ENCODE peak calls at places on chromosomes 13 and 19, in nine cellular contexts. One of them, this sample, is unnamed.

GRCh38 chr13:24161980-24162517 is 1.5 kb downstream of the SPATA13 start:
- DNase-seq in cardiac fibroblast: no peak
- DNase-seq in foreskin fibroblast: no peak
- DNase-seq in left ventricle myocardium inferior: no peak
- DNase-seq in uterus: no peak
- DNase-seq in fibroblast of pulmonary artery: no peak
- DNase-seq in fibroblast of the aortic adventitia: no peak
- DNase-seq in left lung: no peak
- DNase-seq in heart left ventricle: no peak
- DNase-seq in this sample: no peak

GRCh38 chr13:77113496-77113895 is 86.5 kb upstream of the FBXL3 start:
- DNase-seq in cardiac fibroblast: no peak
- DNase-seq in foreskin fibroblast: no peak
- DNase-seq in left ventricle myocardium inferior: no peak
- DNase-seq in uterus: no peak
- DNase-seq in fibroblast of pulmonary artery: peak; percentile 4
- DNase-seq in fibroblast of the aortic adventitia: no peak
- DNase-seq in left lung: no peak
- DNase-seq in heart left ventricle: no peak
- DNase-seq in this sample: no peak

GRCh38 chr13:100519626-100520025 is 69.0 kb downstream of the GGACT start:
- DNase-seq in cardiac fibroblast: no peak
- DNase-seq in foreskin fibroblast: no peak
- DNase-seq in left ventricle myocardium inferior: no peak
- DNase-seq in uterus: no peak
- DNase-seq in fibroblast of pulmonary artery: no peak
- DNase-seq in fibroblast of the aortic adventitia: no peak
- DNase-seq in left lung: no peak
- DNase-seq in heart left ventricle: no peak
- DNase-seq in this sample: no peak

GRCh38 chr19:30608471-30608870 is 236.3 kb downstream of the ZNF536 start:
- DNase-seq in cardiac fibroblast: no peak
- DNase-seq in foreskin fibroblast: no peak
- DNase-seq in left ventricle myocardium inferior: no peak
- DNase-seq in uterus: no peak
- DNase-seq in fibroblast of pulmonary artery: no peak
- DNase-seq in fibroblast of the aortic adventitia: no peak
- DNase-seq in left lung: no peak
- DNase-seq in heart left ventricle: no peak
- DNase-seq in this sample: no peak

GRCh38 chr13:57631607-57632275 is at the start of gene PCDH17:
- DNase-seq in cardiac fibroblast: peak; percentile 35
- DNase-seq in foreskin fibroblast: no peak
- DNase-seq in left ventricle myocardium inferior: peak; percentile 23
- DNase-seq in uterus: no peak
- DNase-seq in fibroblast of pulmonary artery: peak; percentile 42
- DNase-seq in fibroblast of the aortic adventitia: peak; percentile 38
- DNase-seq in left lung: peak; percentile 72
- DNase-seq in heart left ventricle: peak; percentile 56
- DNase-seq in this sample: no peak

GRCh38 chr13:45051315-45051714 is 62.0 kb downstream of the GPALPP1 start:
- DNase-seq in cardiac fibroblast: no peak
- DNase-seq in foreskin fibroblast: no peak
- DNase-seq in left ventricle myocardium inferior: no peak
- DNase-seq in uterus: no peak
- DNase-seq in fibroblast of pulmonary artery: no peak
- DNase-seq in fibroblast of the aortic adventitia: no peak
- DNase-seq in left lung: no peak
- DNase-seq in heart left ventricle: no peak
- DNase-seq in this sample: no peak

GRCh38 chr19:21697171-21697570 is 70.2 kb downstream of the ZNF100 start:
- DNase-seq in cardiac fibroblast: no peak
- DNase-seq in foreskin fibroblast: no peak
- DNase-seq in left ventricle myocardium inferior: no peak
- DNase-seq in uterus: no peak
- DNase-seq in fibroblast of pulmonary artery: no peak
- DNase-seq in fibroblast of the aortic adventitia: no peak
- DNase-seq in left lung: no peak
- DNase-seq in heart left ventricle: no peak
- DNase-seq in this sample: no peak

GRCh38 chr13:91158015-91158390 is 189.5 kb upstream of the MIR17HG start:
- DNase-seq in cardiac fibroblast: no peak
- DNase-seq in foreskin fibroblast: no peak
- DNase-seq in left ventricle myocardium inferior: no peak
- DNase-seq in uterus: no peak
- DNase-seq in fibroblast of pulmonary artery: peak; percentile 8
- DNase-seq in fibroblast of the aortic adventitia: no peak
- DNase-seq in left lung: no peak
- DNase-seq in heart left ventricle: no peak
- DNase-seq in this sample: no peak

DNA sequence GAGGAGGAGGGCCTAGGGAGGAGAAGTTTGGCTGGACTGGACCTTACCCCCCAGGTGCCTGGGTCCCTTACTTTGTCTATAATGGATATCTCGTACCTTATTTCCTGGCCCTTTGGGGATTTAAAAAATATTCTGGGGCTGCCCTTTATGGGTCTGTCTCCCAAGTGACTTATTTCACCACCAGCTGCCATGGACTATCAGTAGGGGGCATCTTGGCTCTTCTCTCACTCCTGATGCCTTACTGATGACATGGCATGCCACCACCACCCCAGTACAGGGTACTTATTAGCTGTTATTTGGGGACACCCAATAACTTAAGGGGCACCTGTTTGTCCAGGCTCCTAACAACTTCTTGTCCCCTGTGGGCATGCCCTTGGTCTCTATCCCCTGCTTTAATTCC is 38.0 kb downstream of the NFIX start:
- DNase-seq in cardiac fibroblast: no peak
- DNase-seq in foreskin fibroblast: no peak
- DNase-seq in left ventricle myocardium inferior: no peak
- DNase-seq in uterus: no peak
- DNase-seq in fibroblast of pulmonary artery: no peak
- DNase-seq in fibroblast of the aortic adventitia: no peak
- DNase-seq in left lung: no peak
- DNase-seq in heart left ventricle: no peak
- DNase-seq in this sample: no peak
- TF ChIP-seq CTCF in cardiac fibroblast: no peak
- TF ChIP-seq CTCF in foreskin fibroblast: peak; percentile 21
- TF ChIP-seq CTCF in left ventricle myocardium inferior: peak; percentile 21
- TF ChIP-seq CTCF in uterus: no peak
- TF ChIP-seq CTCF in fibroblast of pulmonary artery: peak; percentile 19
- TF ChIP-seq CTCF in fibroblast of the aortic adventitia: peak; percentile 36
- TF ChIP-seq CTCF in left lung: no peak
- TF ChIP-seq CTCF in heart left ventricle: peak; percentile 30
- TF ChIP-seq CTCF in this sample: no peak

GRCh38 chr19:49344516-49345423 is 9.6 kb downstream of the CD37 start:
- DNase-seq in cardiac fibroblast: no peak
- DNase-seq in foreskin fibroblast: no peak
- DNase-seq in left ventricle myocardium inferior: no peak
- DNase-seq in uterus: no peak
- DNase-seq in fibroblast of pulmonary artery: no peak
- DNase-seq in fibroblast of the aortic adventitia: no peak
- DNase-seq in left lung: peak; percentile 24
- DNase-seq in heart left ventricle: no peak
- DNase-seq in this sample: peak; percentile 35

GRCh38 chr19:49348305-49349188 is 13.3 kb downstream of the CD37 start:
- DNase-seq in cardiac fibroblast: no peak
- DNase-seq in foreskin fibroblast: no peak
- DNase-seq in left ventricle myocardium inferior: no peak
- DNase-seq in uterus: no peak
- DNase-seq in fibroblast of pulmonary artery: no peak
- DNase-seq in fibroblast of the aortic adventitia: no peak
- DNase-seq in left lung: no peak
- DNase-seq in heart left ventricle: no peak
- DNase-seq in this sample: no peak

GRCh38 chr19:49349567-49349966 is 12.6 kb downstream of the TEAD2 start:
- DNase-seq in cardiac fibroblast: no peak
- DNase-seq in foreskin fibroblast: no peak
- DNase-seq in left ventricle myocardium inferior: no peak
- DNase-seq in uterus: no peak
- DNase-seq in fibroblast of pulmonary artery: no peak
- DNase-seq in fibroblast of the aortic adventitia: no peak
- DNase-seq in left lung: no peak
- DNase-seq in heart left ventricle: no peak
- DNase-seq in this sample: no peak

GRCh38 chr19:49347191-49347590 is 12.0 kb downstream of the CD37 start:
- DNase-seq in cardiac fibroblast: no peak
- DNase-seq in foreskin fibroblast: no peak
- DNase-seq in left ventricle myocardium inferior: no peak
- DNase-seq in uterus: no peak
- DNase-seq in fibroblast of pulmonary artery: no peak
- DNase-seq in fibroblast of the aortic adventitia: no peak
- DNase-seq in left lung: no peak
- DNase-seq in heart left ventricle: no peak
- DNase-seq in this sample: no peak

DNA sequence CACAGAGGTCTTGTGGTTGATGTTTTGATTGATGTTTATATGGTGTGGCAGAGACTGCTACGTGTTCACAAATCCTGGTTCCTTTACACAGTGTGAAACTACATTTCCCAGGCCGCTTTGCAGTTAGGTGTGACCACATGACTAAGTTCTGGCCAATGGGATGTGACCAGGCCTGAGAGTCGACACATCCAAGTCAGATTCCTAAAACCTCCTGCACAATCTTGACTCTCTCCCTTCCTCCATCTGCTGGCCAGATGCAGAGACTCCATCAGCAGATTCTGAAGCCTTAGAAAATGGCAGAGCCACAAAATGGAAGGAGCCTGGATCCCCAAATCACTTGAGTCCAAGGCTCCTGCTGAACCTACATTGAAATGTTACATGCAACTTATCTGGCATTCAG is 12.6 kb downstream of the CD37 start:
- DNase-seq in cardiac fibroblast: peak; percentile 66
- DNase-seq in foreskin fibroblast: peak; percentile 86
- DNase-seq in left ventricle myocardium inferior: no peak
- DNase-seq in uterus: no peak
- DNase-seq in fibroblast of pulmonary artery: peak; percentile 62
- DNase-seq in fibroblast of the aortic adventitia: peak; percentile 71
- DNase-seq in left lung: no peak
- DNase-seq in heart left ventricle: no peak
- DNase-seq in this sample: no peak
- TF ChIP-seq CTCF in cardiac fibroblast: peak; percentile 7
- TF ChIP-seq CTCF in foreskin fibroblast: peak; percentile 17
- TF ChIP-seq CTCF in left ventricle myocardium inferior: no peak
- TF ChIP-seq CTCF in uterus: no peak
- TF ChIP-seq CTCF in fibroblast of pulmonary artery: peak; percentile 11
- TF ChIP-seq CTCF in fibroblast of the aortic adventitia: peak; percentile 30
- TF ChIP-seq CTCF in left lung: no peak
- TF ChIP-seq CTCF in heart left ventricle: peak; percentile 19
- TF ChIP-seq CTCF in this sample: no peak

GRCh38 chr13:98766716-98767115 is 14.2 kb upstream of the SLC15A1 start:
- DNase-seq in cardiac fibroblast: no peak
- DNase-seq in foreskin fibroblast: no peak
- DNase-seq in left ventricle myocardium inferior: no peak
- DNase-seq in uterus: no peak
- DNase-seq in fibroblast of pulmonary artery: no peak
- DNase-seq in fibroblast of the aortic adventitia: no peak
- DNase-seq in left lung: no peak
- DNase-seq in heart left ventricle: no peak
- DNase-seq in this sample: no peak
- TF ChIP-seq CTCF in cardiac fibroblast: no peak
- TF ChIP-seq CTCF in foreskin fibroblast: no peak
- TF ChIP-seq CTCF in left ventricle myocardium inferior: no peak
- TF ChIP-seq CTCF in uterus: no peak
- TF ChIP-seq CTCF in fibroblast of pulmonary artery: no peak
- TF ChIP-seq CTCF in fibroblast of the aortic adventitia: no peak
- TF ChIP-seq CTCF in left lung: no peak
- TF ChIP-seq CTCF in heart left ventricle: no peak
- TF ChIP-seq CTCF in this sample: no peak

GRCh38 chr13:42056585-42056984 is 8.1 kb downstream of the DGKH start:
- DNase-seq in cardiac fibroblast: no peak
- DNase-seq in foreskin fibroblast: no peak
- DNase-seq in left ventricle myocardium inferior: no peak
- DNase-seq in uterus: no peak
- DNase-seq in fibroblast of pulmonary artery: no peak
- DNase-seq in fibroblast of the aortic adventitia: no peak
- DNase-seq in left lung: no peak
- DNase-seq in heart left ventricle: no peak
- DNase-seq in this sample: no peak
- TF ChIP-seq CTCF in cardiac fibroblast: no peak
- TF ChIP-seq CTCF in foreskin fibroblast: no peak
- TF ChIP-seq CTCF in left ventricle myocardium inferior: no peak
- TF ChIP-seq CTCF in uterus: no peak
- TF ChIP-seq CTCF in fibroblast of pulmonary artery: no peak
- TF ChIP-seq CTCF in fibroblast of the aortic adventitia: no peak
- TF ChIP-seq CTCF in left lung: no peak
- TF ChIP-seq CTCF in heart left ventricle: no peak
- TF ChIP-seq CTCF in this sample: no peak

GRCh38 chr13:108980237-108980636 is 350.8 kb downstream of the MYO16 start:
- DNase-seq in cardiac fibroblast: no peak
- DNase-seq in foreskin fibroblast: no peak
- DNase-seq in left ventricle myocardium inferior: no peak
- DNase-seq in uterus: no peak
- DNase-seq in fibroblast of pulmonary artery: no peak
- DNase-seq in fibroblast of the aortic adventitia: no peak
- DNase-seq in left lung: no peak
- DNase-seq in heart left ventricle: no peak
- DNase-seq in this sample: no peak

GRCh38 chr13:108974686-108975085 is 345.3 kb downstream of the MYO16 start:
- DNase-seq in cardiac fibroblast: no peak
- DNase-seq in foreskin fibroblast: no peak
- DNase-seq in left ventricle myocardium inferior: no peak
- DNase-seq in uterus: no peak
- DNase-seq in fibroblast of pulmonary artery: no peak
- DNase-seq in fibroblast of the aortic adventitia: no peak
- DNase-seq in left lung: no peak
- DNase-seq in heart left ventricle: no peak
- DNase-seq in this sample: no peak
- TF ChIP-seq CTCF in cardiac fibroblast: no peak
- TF ChIP-seq CTCF in foreskin fibroblast: no peak
- TF ChIP-seq CTCF in left ventricle myocardium inferior: no peak
- TF ChIP-seq CTCF in uterus: no peak
- TF ChIP-seq CTCF in fibroblast of pulmonary artery: no peak
- TF ChIP-seq CTCF in fibroblast of the aortic adventitia: no peak
- TF ChIP-seq CTCF in left lung: no peak
- TF ChIP-seq CTCF in heart left ventricle: no peak
- TF ChIP-seq CTCF in this sample: no peak

This sample was measured in natural killer cell.